ENCODE peak calls at places on chromosomes 11 and 22, in five cellular contexts. One of them, this sample, is unnamed. For H3K9me3, the result is how much of the 10 kb centered on the place peaks cover.

GRCh38 chr11:108341654-108342053 is 118.8 kb downstream of the ATM start:
- DNase-seq in naive thymus-derived CD4-positive, alpha-beta T cell: no peak
- DNase-seq in CD8-positive, alpha-beta memory T cell: no peak
- DNase-seq in IMR-90: no peak
- DNase-seq in OCI-LY7: no peak
- DNase-seq in this sample: no peak

GRCh38 chr11:80595011-80595410 is 1154.2 kb upstream of the TENM4 start:
- DNase-seq in naive thymus-derived CD4-positive, alpha-beta T cell: no peak
- DNase-seq in CD8-positive, alpha-beta memory T cell: no peak
- DNase-seq in IMR-90: peak
- DNase-seq in OCI-LY7: no peak
- DNase-seq in this sample: no peak

GRCh38 chr11:124801636-124802312 is 1.6 kb upstream of the MSANTD2 start:
- DNase-seq in naive thymus-derived CD4-positive, alpha-beta T cell: no peak
- DNase-seq in CD8-positive, alpha-beta memory T cell: no peak
- DNase-seq in IMR-90: peak
- DNase-seq in OCI-LY7: no peak
- DNase-seq in this sample: no peak

GRCh38 chr11:68373810-68374501 is 61.6 kb downstream of the LRP5 start:
- DNase-seq in naive thymus-derived CD4-positive, alpha-beta T cell: no peak
- DNase-seq in CD8-positive, alpha-beta memory T cell: no peak
- DNase-seq in IMR-90: peak
- DNase-seq in OCI-LY7: no peak
- DNase-seq in this sample: no peak

GRCh38 chr11:27700351-27701261 is at the start of gene BDNF:
- DNase-seq in naive thymus-derived CD4-positive, alpha-beta T cell: no peak
- DNase-seq in CD8-positive, alpha-beta memory T cell: no peak
- DNase-seq in IMR-90: peak
- DNase-seq in OCI-LY7: no peak
- DNase-seq in this sample: no peak

GRCh38 chr11:12430351-12430750 is 53.0 kb downstream of the PARVA start:
- DNase-seq in naive thymus-derived CD4-positive, alpha-beta T cell: no peak
- DNase-seq in CD8-positive, alpha-beta memory T cell: no peak
- DNase-seq in IMR-90: peak
- DNase-seq in OCI-LY7: no peak
- DNase-seq in this sample: no peak

GRCh38 chr22:40728731-40729189 is 49.5 kb downstream of the MCHR1 start:
- DNase-seq in naive thymus-derived CD4-positive, alpha-beta T cell: peak
- DNase-seq in CD8-positive, alpha-beta memory T cell: peak
- DNase-seq in IMR-90: no peak
- DNase-seq in OCI-LY7: peak
- DNase-seq in this sample: peak

GRCh38 chr11:73217131-73217809 is 811 bp upstream of the P2RY2 start:
- DNase-seq in naive thymus-derived CD4-positive, alpha-beta T cell: no peak
- DNase-seq in CD8-positive, alpha-beta memory T cell: no peak
- DNase-seq in IMR-90: no peak
- DNase-seq in OCI-LY7: no peak
- DNase-seq in this sample: no peak

GRCh38 chr22:23053051-23053707 is 17.1 kb upstream of the GNAZ start:
- DNase-seq in naive thymus-derived CD4-positive, alpha-beta T cell: no peak
- DNase-seq in CD8-positive, alpha-beta memory T cell: no peak
- DNase-seq in IMR-90: no peak
- DNase-seq in OCI-LY7: no peak
- DNase-seq in this sample: no peak

GRCh38 chr11:1837171-1838076 is 1.4 kb upstream of the TNNI2 start:
- DNase-seq in naive thymus-derived CD4-positive, alpha-beta T cell: peak
- DNase-seq in CD8-positive, alpha-beta memory T cell: peak
- DNase-seq in IMR-90: peak
- DNase-seq in OCI-LY7: peak
- DNase-seq in this sample: peak

GRCh38 chr22:36658900-36659299 is 44.7 kb downstream of the CACNG2 start:
- DNase-seq in naive thymus-derived CD4-positive, alpha-beta T cell: no peak
- DNase-seq in CD8-positive, alpha-beta memory T cell: no peak
- DNase-seq in IMR-90: no peak
- DNase-seq in OCI-LY7: no peak
- DNase-seq in this sample: no peak

GRCh38 chr22:22884010-22884887 is 3.4 kb upstream of the IGLL5 start:
- DNase-seq in naive thymus-derived CD4-positive, alpha-beta T cell: peak
- DNase-seq in CD8-positive, alpha-beta memory T cell: peak
- DNase-seq in IMR-90: peak
- DNase-seq in OCI-LY7: peak
- DNase-seq in this sample: peak

GRCh38 chr11:70242885-70243284 is 27.6 kb upstream of the PPFIA1 start:
- DNase-seq in naive thymus-derived CD4-positive, alpha-beta T cell: no peak
- DNase-seq in CD8-positive, alpha-beta memory T cell: no peak
- DNase-seq in IMR-90: no peak
- DNase-seq in OCI-LY7: no peak
- DNase-seq in this sample: no peak

GRCh38 chr11:16001899-16002426 is 354.4 kb downstream of the SOX6 start:
- DNase-seq in naive thymus-derived CD4-positive, alpha-beta T cell: no peak
- DNase-seq in CD8-positive, alpha-beta memory T cell: no peak
- DNase-seq in IMR-90: peak
- DNase-seq in OCI-LY7: no peak
- DNase-seq in this sample: no peak

GRCh38 chr22:21673534-21674321 is 7.9 kb downstream of the PPIL2 start:
- DNase-seq in naive thymus-derived CD4-positive, alpha-beta T cell: no peak
- DNase-seq in CD8-positive, alpha-beta memory T cell: no peak
- DNase-seq in IMR-90: no peak
- DNase-seq in OCI-LY7: no peak
- DNase-seq in this sample: no peak

GRCh38 chr22:43996170-43996980 is 27.7 kb upstream of the PARVB start:
- DNase-seq in naive thymus-derived CD4-positive, alpha-beta T cell: peak
- DNase-seq in CD8-positive, alpha-beta memory T cell: peak
- DNase-seq in IMR-90: no peak
- DNase-seq in OCI-LY7: no peak
- DNase-seq in this sample: no peak

GRCh38 chr11:10318527-10318802 is 13.6 kb downstream of the ADM start:
- DNase-seq in naive thymus-derived CD4-positive, alpha-beta T cell: no peak
- DNase-seq in CD8-positive, alpha-beta memory T cell: no peak
- DNase-seq in IMR-90: no peak
- DNase-seq in OCI-LY7: peak
- DNase-seq in this sample: no peak

GRCh38 chr22:39478461-39478860 is 21.6 kb downstream of the MGAT3 start:
- DNase-seq in naive thymus-derived CD4-positive, alpha-beta T cell: no peak
- DNase-seq in CD8-positive, alpha-beta memory T cell: no peak
- DNase-seq in IMR-90: peak
- DNase-seq in OCI-LY7: no peak
- DNase-seq in this sample: peak

GRCh38 chr11:72072348-72072747 is 8.0 kb downstream of the NUMA1 start:
- DNase-seq in naive thymus-derived CD4-positive, alpha-beta T cell: no peak
- DNase-seq in CD8-positive, alpha-beta memory T cell: no peak
- DNase-seq in IMR-90: peak
- DNase-seq in OCI-LY7: peak
- DNase-seq in this sample: no peak

GRCh38 chr11:117915219-117915618 is 14.0 kb downstream of the TMPRSS13 start:
- DNase-seq in naive thymus-derived CD4-positive, alpha-beta T cell: no peak
- DNase-seq in CD8-positive, alpha-beta memory T cell: no peak
- DNase-seq in IMR-90: no peak
- DNase-seq in OCI-LY7: no peak
- DNase-seq in this sample: no peak

GRCh38 chr11:44778200-44779100 is 51.7 kb downstream of the TSPAN18 start:
- DNase-seq in naive thymus-derived CD4-positive, alpha-beta T cell: no peak
- DNase-seq in CD8-positive, alpha-beta memory T cell: no peak
- DNase-seq in IMR-90: no peak
- DNase-seq in OCI-LY7: no peak
- DNase-seq in this sample: peak

GRCh38 chr11:110077866-110078325 is 15.3 kb upstream of the ZC3H12C start:
- DNase-seq in naive thymus-derived CD4-positive, alpha-beta T cell: no peak
- DNase-seq in CD8-positive, alpha-beta memory T cell: no peak
- DNase-seq in IMR-90: peak
- DNase-seq in OCI-LY7: no peak
- DNase-seq in this sample: peak

GRCh38 chr22:43179151-43179910 is 7.6 kb downstream of the TTLL12 start:
- DNase-seq in naive thymus-derived CD4-positive, alpha-beta T cell: no peak
- DNase-seq in CD8-positive, alpha-beta memory T cell: no peak
- DNase-seq in IMR-90: no peak
- DNase-seq in OCI-LY7: no peak
- DNase-seq in this sample: no peak

GRCh38 chr11:47187723-47188122 is 1.5 kb upstream of the PACSIN3 start:
- DNase-seq in naive thymus-derived CD4-positive, alpha-beta T cell: no peak
- DNase-seq in CD8-positive, alpha-beta memory T cell: no peak
- DNase-seq in IMR-90: no peak
- DNase-seq in OCI-LY7: no peak
- DNase-seq in this sample: no peak

GRCh38 chr11:2511421-2512369 is 66.9 kb downstream of the KCNQ1 start:
- DNase-seq in naive thymus-derived CD4-positive, alpha-beta T cell: no peak
- DNase-seq in CD8-positive, alpha-beta memory T cell: no peak
- DNase-seq in IMR-90: no peak
- DNase-seq in OCI-LY7: no peak
- DNase-seq in this sample: peak

GRCh38 chr11:36192723-36193619 is 96.3 kb downstream of the COMMD9 start:
- DNase-seq in naive thymus-derived CD4-positive, alpha-beta T cell: no peak
- DNase-seq in CD8-positive, alpha-beta memory T cell: no peak
- DNase-seq in IMR-90: no peak
- DNase-seq in OCI-LY7: no peak
- DNase-seq in this sample: peak

GRCh38 chr11:43316451-43316850 is 4.7 kb downstream of the API5 start:
- DNase-seq in naive thymus-derived CD4-positive, alpha-beta T cell: no peak
- DNase-seq in CD8-positive, alpha-beta memory T cell: no peak
- DNase-seq in IMR-90: peak
- DNase-seq in OCI-LY7: no peak
- DNase-seq in this sample: no peak

GRCh38 chr22:48844096-48844675 is 983.5 kb downstream of the BRD1 start:
- DNase-seq in naive thymus-derived CD4-positive, alpha-beta T cell: no peak
- DNase-seq in CD8-positive, alpha-beta memory T cell: no peak
- DNase-seq in IMR-90: no peak
- DNase-seq in OCI-LY7: no peak
- DNase-seq in this sample: no peak

GRCh38 chr22:48843640-48844039 is 984.0 kb downstream of the BRD1 start:
- DNase-seq in naive thymus-derived CD4-positive, alpha-beta T cell: no peak
- DNase-seq in CD8-positive, alpha-beta memory T cell: no peak
- DNase-seq in IMR-90: no peak
- DNase-seq in OCI-LY7: no peak
- DNase-seq in this sample: no peak

GRCh38 chr22:48842976-48843375 is 984.7 kb downstream of the BRD1 start:
- DNase-seq in naive thymus-derived CD4-positive, alpha-beta T cell: no peak
- DNase-seq in CD8-positive, alpha-beta memory T cell: no peak
- DNase-seq in IMR-90: no peak
- DNase-seq in OCI-LY7: no peak
- DNase-seq in this sample: no peak

GRCh38 chr22:48846200-48846599 is 981.5 kb downstream of the BRD1 start:
- DNase-seq in naive thymus-derived CD4-positive, alpha-beta T cell: no peak
- DNase-seq in CD8-positive, alpha-beta memory T cell: no peak
- DNase-seq in IMR-90: no peak
- DNase-seq in OCI-LY7: no peak
- DNase-seq in this sample: no peak

GRCh38 chr22:48845356-48845936 is 982.2 kb downstream of the BRD1 start:
- DNase-seq in naive thymus-derived CD4-positive, alpha-beta T cell: no peak
- DNase-seq in CD8-positive, alpha-beta memory T cell: no peak
- DNase-seq in IMR-90: no peak
- DNase-seq in OCI-LY7: no peak
- DNase-seq in this sample: no peak
- H3K9me3 ChIP-seq in naive thymus-derived CD4-positive, alpha-beta T cell: under half
- H3K9me3 ChIP-seq in CD8-positive, alpha-beta memory T cell: under half
- H3K9me3 ChIP-seq in IMR-90: half or more
- H3K9me3 ChIP-seq in OCI-LY7: under half
- H3K9me3 ChIP-seq in this sample: under half

DNA sequence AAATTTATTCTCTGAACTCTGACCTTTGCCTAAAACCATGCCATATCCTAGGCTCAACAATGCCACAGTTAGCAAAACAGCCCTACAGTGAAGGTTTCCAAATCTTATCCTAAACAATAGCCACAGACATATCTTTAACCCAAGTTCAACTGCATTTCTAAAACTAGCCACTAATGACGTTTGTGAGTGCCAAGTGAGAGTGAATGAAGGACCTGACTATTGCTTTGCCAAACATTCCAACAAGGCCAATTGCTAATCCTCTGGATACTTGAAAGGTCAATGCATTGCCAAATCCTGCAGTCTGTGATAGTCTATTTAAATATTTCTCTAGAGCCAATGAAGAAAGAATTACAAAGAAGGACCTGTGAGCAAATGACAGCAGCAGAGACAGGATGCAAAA is 2.5 kb upstream of the OR4C45 start:
- DNase-seq in naive thymus-derived CD4-positive, alpha-beta T cell: no peak
- DNase-seq in CD8-positive, alpha-beta memory T cell: no peak
- DNase-seq in IMR-90: no peak
- DNase-seq in OCI-LY7: no peak
- DNase-seq in this sample: no peak
- H3K9me3 ChIP-seq in naive thymus-derived CD4-positive, alpha-beta T cell: under half
- H3K9me3 ChIP-seq in CD8-positive, alpha-beta memory T cell: under half
- H3K9me3 ChIP-seq in IMR-90: under half
- H3K9me3 ChIP-seq in OCI-LY7: under half
- H3K9me3 ChIP-seq in this sample: under half

GRCh38 chr22:49053574-49053973 is 774.1 kb downstream of the BRD1 start:
- DNase-seq in naive thymus-derived CD4-positive, alpha-beta T cell: no peak
- DNase-seq in CD8-positive, alpha-beta memory T cell: no peak
- DNase-seq in IMR-90: no peak
- DNase-seq in OCI-LY7: no peak
- DNase-seq in this sample: no peak
- H3K9me3 ChIP-seq in naive thymus-derived CD4-positive, alpha-beta T cell: under half
- H3K9me3 ChIP-seq in CD8-positive, alpha-beta memory T cell: under half
- H3K9me3 ChIP-seq in IMR-90: under half
- H3K9me3 ChIP-seq in OCI-LY7: under half
- H3K9me3 ChIP-seq in this sample: under half

GRCh38 chr11:134638796-134639540 is 226.9 kb upstream of the B3GAT1 start:
- DNase-seq in naive thymus-derived CD4-positive, alpha-beta T cell: no peak
- DNase-seq in CD8-positive, alpha-beta memory T cell: no peak
- DNase-seq in IMR-90: no peak
- DNase-seq in OCI-LY7: no peak
- DNase-seq in this sample: no peak

GRCh38 chr11:134640971-134641968 is 229.2 kb upstream of the B3GAT1 start:
- DNase-seq in naive thymus-derived CD4-positive, alpha-beta T cell: no peak
- DNase-seq in CD8-positive, alpha-beta memory T cell: no peak
- DNase-seq in IMR-90: no peak
- DNase-seq in OCI-LY7: no peak
- DNase-seq in this sample: no peak

GRCh38 chr11:134640536-134640935 is 228.5 kb upstream of the B3GAT1 start:
- DNase-seq in naive thymus-derived CD4-positive, alpha-beta T cell: no peak
- DNase-seq in CD8-positive, alpha-beta memory T cell: no peak
- DNase-seq in IMR-90: no peak
- DNase-seq in OCI-LY7: no peak
- DNase-seq in this sample: no peak

GRCh38 chr11:134637091-134638015 is 225.3 kb upstream of the B3GAT1 start:
- DNase-seq in naive thymus-derived CD4-positive, alpha-beta T cell: no peak
- DNase-seq in CD8-positive, alpha-beta memory T cell: no peak
- DNase-seq in IMR-90: no peak
- DNase-seq in OCI-LY7: no peak
- DNase-seq in this sample: no peak

DNA sequence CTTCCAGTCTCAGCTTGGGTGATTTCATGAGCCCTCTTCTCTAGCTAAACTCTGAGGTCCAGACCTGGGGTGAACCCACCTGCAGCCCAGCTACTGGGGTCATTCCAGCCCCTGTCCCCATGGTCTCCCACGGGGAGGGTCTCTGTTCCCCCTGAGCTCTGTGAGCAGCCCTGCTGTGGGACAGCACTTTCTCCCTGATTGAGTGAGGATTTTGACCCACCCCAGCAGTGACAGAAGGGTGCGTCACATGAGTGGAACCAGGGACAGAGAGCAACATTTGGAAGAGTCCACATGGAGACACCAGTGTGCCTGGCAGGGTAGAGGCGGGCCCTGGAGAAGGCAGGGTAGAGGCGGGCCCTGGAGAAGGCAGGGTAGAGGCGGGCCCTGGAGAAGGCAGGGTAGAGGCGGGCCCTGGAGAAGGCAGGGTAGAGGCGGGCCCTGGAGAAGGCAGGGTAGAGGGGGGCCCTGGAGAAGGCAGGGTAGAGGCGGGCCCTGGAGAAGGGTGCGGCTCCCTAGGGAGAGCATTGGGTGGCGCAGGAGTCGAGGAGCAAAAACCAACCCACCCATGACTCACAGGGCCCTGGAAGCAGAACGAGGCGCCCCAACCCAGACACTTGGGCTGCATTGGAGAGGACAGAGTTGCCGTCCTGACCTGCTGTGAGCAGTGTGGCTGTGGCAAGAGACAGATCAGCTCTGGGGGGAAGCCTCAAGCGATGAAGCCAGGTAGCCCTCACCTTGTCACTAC is 227.7 kb upstream of the B3GAT1 start:
- DNase-seq in naive thymus-derived CD4-positive, alpha-beta T cell: no peak
- DNase-seq in CD8-positive, alpha-beta memory T cell: no peak
- DNase-seq in IMR-90: no peak
- DNase-seq in OCI-LY7: no peak
- DNase-seq in this sample: peak
- H3K9me3 ChIP-seq in naive thymus-derived CD4-positive, alpha-beta T cell: under half
- H3K9me3 ChIP-seq in CD8-positive, alpha-beta memory T cell: under half
- H3K9me3 ChIP-seq in IMR-90: half or more
- H3K9me3 ChIP-seq in OCI-LY7: under half
- H3K9me3 ChIP-seq in this sample: under half